ENCODE peak calls at places on chromosomes 4 and X, in eight cellular contexts. One of them, this sample, is unnamed.

GRCh38 chrX:68718443-68718820 is 71.0 kb downstream of the STARD8 start:
- DNase-seq in aorta: no peak
- DNase-seq in CD8-positive, alpha-beta memory T cell: no peak
- DNase-seq in upper lobe of right lung: no peak
- DNase-seq in psoas muscle: no peak
- DNase-seq in Karpas-422: no peak
- DNase-seq in neural progenitor cell: no peak
- DNase-seq in body of pancreas: no peak
- DNase-seq in this sample: no peak

GRCh38 chr4:81621490-81621889 is 149.8 kb upstream of the RASGEF1B start:
- DNase-seq in aorta: no peak
- DNase-seq in CD8-positive, alpha-beta memory T cell: no peak
- DNase-seq in upper lobe of right lung: no peak
- DNase-seq in psoas muscle: no peak
- DNase-seq in Karpas-422: peak; percentile 48
- DNase-seq in neural progenitor cell: no peak
- DNase-seq in body of pancreas: no peak
- DNase-seq in this sample: no peak

GRCh38 chr4:6150046-6150735 is 50.2 kb downstream of the JAKMIP1 start:
- DNase-seq in aorta: peak; percentile 62
- DNase-seq in CD8-positive, alpha-beta memory T cell: no peak
- DNase-seq in upper lobe of right lung: no peak
- DNase-seq in psoas muscle: no peak
- DNase-seq in Karpas-422: no peak
- DNase-seq in neural progenitor cell: no peak
- DNase-seq in body of pancreas: no peak
- DNase-seq in this sample: no peak

GRCh38 chr4:18020145-18020670 is 1.3 kb downstream of the LCORL start:
- DNase-seq in aorta: no peak
- DNase-seq in CD8-positive, alpha-beta memory T cell: no peak
- DNase-seq in upper lobe of right lung: no peak
- DNase-seq in psoas muscle: no peak
- DNase-seq in Karpas-422: peak; percentile 65
- DNase-seq in neural progenitor cell: peak; percentile 18
- DNase-seq in body of pancreas: no peak
- DNase-seq in this sample: no peak

GRCh38 chr4:125315571-125316390 is 1.0 kb downstream of the FAT4 start:
- DNase-seq in aorta: peak; percentile 87
- DNase-seq in CD8-positive, alpha-beta memory T cell: no peak
- DNase-seq in upper lobe of right lung: peak; percentile 75
- DNase-seq in psoas muscle: peak; percentile 54
- DNase-seq in Karpas-422: no peak
- DNase-seq in neural progenitor cell: peak; percentile 90
- DNase-seq in body of pancreas: peak; percentile 18
- DNase-seq in this sample: no peak

GRCh38 chrX:82087699-82088098 is 885.8 kb downstream of the SH3BGRL start:
- DNase-seq in aorta: no peak
- DNase-seq in CD8-positive, alpha-beta memory T cell: no peak
- DNase-seq in upper lobe of right lung: no peak
- DNase-seq in psoas muscle: no peak
- DNase-seq in Karpas-422: no peak
- DNase-seq in neural progenitor cell: no peak
- DNase-seq in body of pancreas: peak; percentile 12
- DNase-seq in this sample: no peak

GRCh38 chr4:15765910-15766703 is 12.0 kb upstream of the CD38 start:
- DNase-seq in aorta: no peak
- DNase-seq in CD8-positive, alpha-beta memory T cell: peak; percentile 69
- DNase-seq in upper lobe of right lung: no peak
- DNase-seq in psoas muscle: no peak
- DNase-seq in Karpas-422: no peak
- DNase-seq in neural progenitor cell: no peak
- DNase-seq in body of pancreas: no peak
- DNase-seq in this sample: no peak

GRCh38 chr4:185909959-185910358 is 98.0 kb upstream of the SORBS2 start:
- DNase-seq in aorta: no peak
- DNase-seq in CD8-positive, alpha-beta memory T cell: no peak
- DNase-seq in upper lobe of right lung: no peak
- DNase-seq in psoas muscle: no peak
- DNase-seq in Karpas-422: no peak
- DNase-seq in neural progenitor cell: no peak
- DNase-seq in body of pancreas: no peak
- DNase-seq in this sample: no peak

GRCh38 chr4:133154725-133155124 is 5.6 kb downstream of the PCDH10 start:
- DNase-seq in aorta: no peak
- DNase-seq in CD8-positive, alpha-beta memory T cell: no peak
- DNase-seq in upper lobe of right lung: no peak
- DNase-seq in psoas muscle: no peak
- DNase-seq in Karpas-422: peak; percentile 61
- DNase-seq in neural progenitor cell: peak; percentile 42
- DNase-seq in body of pancreas: no peak
- DNase-seq in this sample: no peak

GRCh38 chr4:27775156-27775555 is 914.5 kb downstream of the STIM2 start:
- DNase-seq in aorta: no peak
- DNase-seq in CD8-positive, alpha-beta memory T cell: no peak
- DNase-seq in upper lobe of right lung: no peak
- DNase-seq in psoas muscle: no peak
- DNase-seq in Karpas-422: no peak
- DNase-seq in neural progenitor cell: peak; percentile 15
- DNase-seq in body of pancreas: no peak
- DNase-seq in this sample: no peak

GRCh38 chrX:3428762-3429161 is 82.3 kb upstream of the MXRA5 start:
- DNase-seq in aorta: no peak
- DNase-seq in CD8-positive, alpha-beta memory T cell: no peak
- DNase-seq in upper lobe of right lung: no peak
- DNase-seq in psoas muscle: no peak
- DNase-seq in Karpas-422: no peak
- DNase-seq in neural progenitor cell: no peak
- DNase-seq in body of pancreas: no peak
- DNase-seq in this sample: no peak

GRCh38 chr4:4480205-4480604 is 61.6 kb downstream of the STX18 start:
- DNase-seq in aorta: no peak
- DNase-seq in CD8-positive, alpha-beta memory T cell: no peak
- DNase-seq in upper lobe of right lung: no peak
- DNase-seq in psoas muscle: no peak
- DNase-seq in Karpas-422: no peak
- DNase-seq in neural progenitor cell: no peak
- DNase-seq in body of pancreas: no peak
- DNase-seq in this sample: no peak

GRCh38 chrX:1491851-1492349 is 39.2 kb upstream of the ASMTL start:
- DNase-seq in aorta: peak; percentile 25
- DNase-seq in CD8-positive, alpha-beta memory T cell: peak; percentile 65
- DNase-seq in upper lobe of right lung: peak; percentile 47
- DNase-seq in psoas muscle: no peak
- DNase-seq in Karpas-422: peak; percentile 97
- DNase-seq in neural progenitor cell: peak; percentile 74
- DNase-seq in body of pancreas: no peak
- DNase-seq in this sample: no peak

GRCh38 chr4:80922951-80923350 is 107.6 kb upstream of the BMP3 start:
- DNase-seq in aorta: no peak
- DNase-seq in CD8-positive, alpha-beta memory T cell: no peak
- DNase-seq in upper lobe of right lung: no peak
- DNase-seq in psoas muscle: no peak
- DNase-seq in Karpas-422: no peak
- DNase-seq in neural progenitor cell: peak; percentile 2
- DNase-seq in body of pancreas: no peak
- DNase-seq in this sample: no peak

GRCh38 chr4:118112647-118113046 is 78.4 kb downstream of the NDST3 start:
- DNase-seq in aorta: no peak
- DNase-seq in CD8-positive, alpha-beta memory T cell: no peak
- DNase-seq in upper lobe of right lung: no peak
- DNase-seq in psoas muscle: no peak
- DNase-seq in Karpas-422: no peak
- DNase-seq in neural progenitor cell: no peak
- DNase-seq in body of pancreas: no peak
- DNase-seq in this sample: no peak

GRCh38 chrX:153927936-153928760 is 2.1 kb upstream of the ARHGAP4 start:
- DNase-seq in aorta: peak; percentile 98
- DNase-seq in CD8-positive, alpha-beta memory T cell: peak; percentile 98
- DNase-seq in upper lobe of right lung: peak; percentile 97
- DNase-seq in psoas muscle: peak; percentile 96
- DNase-seq in Karpas-422: peak; percentile 97
- DNase-seq in neural progenitor cell: peak; percentile 97
- DNase-seq in body of pancreas: peak; percentile 97
- DNase-seq in this sample: peak; percentile 89
- H3K4me1 ChIP-seq in aorta: no peaks in the 10 kb centered on the region
- H3K4me1 ChIP-seq in CD8-positive, alpha-beta memory T cell: peaks cover 11% of the 10 kb centered on the region
- H3K4me1 ChIP-seq in upper lobe of right lung: peaks cover 11% of the 10 kb centered on the region
- H3K4me1 ChIP-seq in psoas muscle: peaks cover 30% of the 10 kb centered on the region
- H3K4me1 ChIP-seq in Karpas-422: peaks cover 54% of the 10 kb centered on the region
- H3K4me1 ChIP-seq in neural progenitor cell: peaks cover 8% of the 10 kb centered on the region
- H3K4me1 ChIP-seq in body of pancreas: peaks cover 26% of the 10 kb centered on the region
- H3K4me1 ChIP-seq in this sample: peaks cover 56% of the 10 kb centered on the region

GRCh38 chr4:10114607-10115006 is 2.0 kb downstream of the WDR1 start:
- DNase-seq in aorta: no peak
- DNase-seq in CD8-positive, alpha-beta memory T cell: no peak
- DNase-seq in upper lobe of right lung: no peak
- DNase-seq in psoas muscle: no peak
- DNase-seq in Karpas-422: no peak
- DNase-seq in neural progenitor cell: no peak
- DNase-seq in body of pancreas: no peak
- DNase-seq in this sample: no peak
- H3K4me1 ChIP-seq in aorta: peaks cover 5% of the 10 kb centered on the region
- H3K4me1 ChIP-seq in CD8-positive, alpha-beta memory T cell: peaks cover 85% of the 10 kb centered on the region
- H3K4me1 ChIP-seq in upper lobe of right lung: peaks cover 64% of the 10 kb centered on the region
- H3K4me1 ChIP-seq in psoas muscle: peaks cover 58% of the 10 kb centered on the region
- H3K4me1 ChIP-seq in Karpas-422: peaks cover 24% of the 10 kb centered on the region
- H3K4me1 ChIP-seq in neural progenitor cell: peaks cover 18% of the 10 kb centered on the region
- H3K4me1 ChIP-seq in body of pancreas: peaks cover 23% of the 10 kb centered on the region
- H3K4me1 ChIP-seq in this sample: peaks cover 87% of the 10 kb centered on the region

GRCh38 chr4:165803005-165803404 is 70.0 kb upstream of the TLL1 start:
- DNase-seq in aorta: no peak
- DNase-seq in CD8-positive, alpha-beta memory T cell: no peak
- DNase-seq in upper lobe of right lung: no peak
- DNase-seq in psoas muscle: no peak
- DNase-seq in Karpas-422: no peak
- DNase-seq in neural progenitor cell: no peak
- DNase-seq in body of pancreas: no peak
- DNase-seq in this sample: no peak

GRCh38 chr4:165805406-165805805 is 67.6 kb upstream of the TLL1 start:
- DNase-seq in aorta: no peak
- DNase-seq in CD8-positive, alpha-beta memory T cell: no peak
- DNase-seq in upper lobe of right lung: no peak
- DNase-seq in psoas muscle: no peak
- DNase-seq in Karpas-422: no peak
- DNase-seq in neural progenitor cell: no peak
- DNase-seq in body of pancreas: no peak
- DNase-seq in this sample: no peak

GRCh38 chr4:165799384-165799815 is 73.6 kb upstream of the TLL1 start:
- DNase-seq in aorta: no peak
- DNase-seq in CD8-positive, alpha-beta memory T cell: no peak
- DNase-seq in upper lobe of right lung: no peak
- DNase-seq in psoas muscle: no peak
- DNase-seq in Karpas-422: no peak
- DNase-seq in neural progenitor cell: no peak
- DNase-seq in body of pancreas: no peak
- DNase-seq in this sample: no peak

GRCh38 chr4:165806613-165807012 is 66.4 kb upstream of the TLL1 start:
- DNase-seq in aorta: no peak
- DNase-seq in CD8-positive, alpha-beta memory T cell: no peak
- DNase-seq in upper lobe of right lung: no peak
- DNase-seq in psoas muscle: no peak
- DNase-seq in Karpas-422: no peak
- DNase-seq in neural progenitor cell: no peak
- DNase-seq in body of pancreas: no peak
- DNase-seq in this sample: no peak

DNA sequence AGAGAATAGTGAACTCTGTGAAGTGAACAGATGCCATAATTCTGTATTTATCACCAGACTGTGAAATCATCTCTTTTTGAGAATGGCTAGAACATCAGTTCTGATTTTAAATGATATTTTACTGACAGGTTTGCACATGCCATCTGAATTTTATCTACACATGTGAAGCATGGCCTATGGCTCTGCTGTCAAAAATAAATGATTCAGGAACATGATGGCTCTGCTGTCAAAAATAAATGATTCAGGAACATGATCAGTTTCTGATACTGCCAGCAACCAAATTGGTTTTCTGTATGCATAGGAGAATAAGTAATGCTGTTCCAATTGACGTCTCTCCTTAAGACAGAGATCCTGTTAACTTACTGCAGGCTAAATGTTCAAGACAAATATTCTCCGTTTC is 70.6 kb upstream of the TLL1 start:
- DNase-seq in aorta: no peak
- DNase-seq in CD8-positive, alpha-beta memory T cell: no peak
- DNase-seq in upper lobe of right lung: no peak
- DNase-seq in psoas muscle: no peak
- DNase-seq in Karpas-422: no peak
- DNase-seq in neural progenitor cell: no peak
- DNase-seq in body of pancreas: no peak
- DNase-seq in this sample: no peak
- H3K4me1 ChIP-seq in aorta: no peaks in the 10 kb centered on the region
- H3K4me1 ChIP-seq in CD8-positive, alpha-beta memory T cell: no peaks in the 10 kb centered on the region
- H3K4me1 ChIP-seq in upper lobe of right lung: no peaks in the 10 kb centered on the region
- H3K4me1 ChIP-seq in psoas muscle: no peaks in the 10 kb centered on the region
- H3K4me1 ChIP-seq in Karpas-422: no peaks in the 10 kb centered on the region
- H3K4me1 ChIP-seq in neural progenitor cell: no peaks in the 10 kb centered on the region
- H3K4me1 ChIP-seq in body of pancreas: no peaks in the 10 kb centered on the region
- H3K4me1 ChIP-seq in this sample: no peaks in the 10 kb centered on the region

DNA sequence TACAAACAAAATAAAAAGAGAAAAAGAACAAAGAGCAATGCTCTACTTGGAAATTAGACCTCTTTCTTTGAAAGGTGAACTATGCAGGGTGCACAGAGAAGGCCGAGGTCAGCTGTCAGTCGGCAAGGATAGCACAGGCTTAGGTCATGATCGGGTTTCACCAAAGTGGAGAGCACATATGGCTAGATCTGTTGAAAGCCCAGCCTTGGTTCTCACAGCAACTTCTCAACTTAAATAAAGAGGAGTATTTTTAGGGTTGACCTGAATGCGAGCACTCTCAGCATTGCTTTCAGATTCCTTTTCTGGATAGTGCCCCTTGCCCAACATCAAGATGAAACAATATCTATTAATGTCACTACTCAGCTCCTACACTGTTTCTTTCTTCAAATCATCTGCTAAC is 122.9 kb upstream of the GPC4 start:
- DNase-seq in aorta: no peak
- DNase-seq in CD8-positive, alpha-beta memory T cell: no peak
- DNase-seq in upper lobe of right lung: no peak
- DNase-seq in psoas muscle: no peak
- DNase-seq in Karpas-422: no peak
- DNase-seq in neural progenitor cell: no peak
- DNase-seq in body of pancreas: no peak
- DNase-seq in this sample: no peak
- H3K4me1 ChIP-seq in aorta: no peaks in the 10 kb centered on the region
- H3K4me1 ChIP-seq in CD8-positive, alpha-beta memory T cell: no peaks in the 10 kb centered on the region
- H3K4me1 ChIP-seq in upper lobe of right lung: no peaks in the 10 kb centered on the region
- H3K4me1 ChIP-seq in psoas muscle: peaks cover 14% of the 10 kb centered on the region
- H3K4me1 ChIP-seq in Karpas-422: no peaks in the 10 kb centered on the region
- H3K4me1 ChIP-seq in neural progenitor cell: no peaks in the 10 kb centered on the region
- H3K4me1 ChIP-seq in body of pancreas: no peaks in the 10 kb centered on the region
- H3K4me1 ChIP-seq in this sample: no peaks in the 10 kb centered on the region

This sample was measured in CD4-positive, CD25-positive, alpha-beta regulatory T cell.